ENCODE peak calls at places on chromosomes 1 and 21, in nine cellular contexts. X is lower leg skin, L is fibroblast of villous mesenchyme, Q is body of pancreas, O is astrocyte of the spinal cord, M is NT2/D1, W is uterus, Y is retinal pigment epithelial cell, Z is heart right ventricle. C is an unnamed sample.

GRCh38 chr1:149846600-149847466 is 52.5 kb upstream of the BOLA1 start:
- DNase-seq in Y (no peak), M (no peak), O (no peak), Q (no peak), W (no peak), Z (no peak), L (no peak), X (no peak), C (no peak)

GRCh38 chr1:214833357-214833756 is 230.4 kb downstream of the CENPF start:
- DNase-seq in M (no peak), Z (no peak), Q (no peak), X (no peak), Y (no peak), W (no peak), L (peak), O (peak), C (no peak)

GRCh38 chr1:58765016-58765415 is 18.8 kb downstream of the JUN start:
- DNase-seq in O (no peak), M (no peak), Q (no peak), L (no peak), X (no peak), W (no peak), Y (no peak), Z (no peak), C (no peak)

GRCh38 chr21:32515869-32516268 is 69.5 kb downstream of the TCP10L start:
- DNase-seq in Y (no peak), L (peak), O (peak), M (no peak), X (no peak), W (no peak), Q (no peak), Z (no peak), C (no peak)

GRCh38 chr1:55702064-55702463 is 486.9 kb upstream of the USP24 start:
- DNase-seq in Q (peak), L (no peak), M (no peak), X (no peak), O (no peak), Y (no peak), W (no peak), Z (no peak), C (no peak)

GRCh38 chr1:19416919-19417441 is 68.4 kb downstream of the CAPZB start:
- DNase-seq in Q (no peak), W (no peak), Y (no peak), X (no peak), L (no peak), Z (no peak), M (no peak), O (no peak), C (no peak)

GRCh38 chr1:174818951-174819350 is 180.8 kb upstream of the CACYBP start:
- DNase-seq in O (no peak), M (no peak), W (no peak), X (peak), L (no peak), Z (no peak), Q (no peak), Y (no peak), C (no peak)

GRCh38 chr21:36656138-36656537 is 42.8 kb upstream of the SIM2 start:
- DNase-seq in Y (no peak), M (no peak), X (no peak), Z (no peak), L (no peak), W (no peak), O (no peak), Q (peak), C (no peak)

GRCh38 chr1:163054056-163054706 is 15.0 kb upstream of the RGS4 start:
- DNase-seq in Q (no peak), Y (no peak), L (no peak), M (no peak), Z (no peak), W (no peak), O (no peak), X (no peak), C (no peak)

GRCh38 chr1:18654599-18654998 is 24.0 kb downstream of the PAX7 start:
- DNase-seq in Z (no peak), M (no peak), W (no peak), L (no peak), X (no peak), Y (no peak), Q (no peak), O (no peak), C (no peak)

DNA sequence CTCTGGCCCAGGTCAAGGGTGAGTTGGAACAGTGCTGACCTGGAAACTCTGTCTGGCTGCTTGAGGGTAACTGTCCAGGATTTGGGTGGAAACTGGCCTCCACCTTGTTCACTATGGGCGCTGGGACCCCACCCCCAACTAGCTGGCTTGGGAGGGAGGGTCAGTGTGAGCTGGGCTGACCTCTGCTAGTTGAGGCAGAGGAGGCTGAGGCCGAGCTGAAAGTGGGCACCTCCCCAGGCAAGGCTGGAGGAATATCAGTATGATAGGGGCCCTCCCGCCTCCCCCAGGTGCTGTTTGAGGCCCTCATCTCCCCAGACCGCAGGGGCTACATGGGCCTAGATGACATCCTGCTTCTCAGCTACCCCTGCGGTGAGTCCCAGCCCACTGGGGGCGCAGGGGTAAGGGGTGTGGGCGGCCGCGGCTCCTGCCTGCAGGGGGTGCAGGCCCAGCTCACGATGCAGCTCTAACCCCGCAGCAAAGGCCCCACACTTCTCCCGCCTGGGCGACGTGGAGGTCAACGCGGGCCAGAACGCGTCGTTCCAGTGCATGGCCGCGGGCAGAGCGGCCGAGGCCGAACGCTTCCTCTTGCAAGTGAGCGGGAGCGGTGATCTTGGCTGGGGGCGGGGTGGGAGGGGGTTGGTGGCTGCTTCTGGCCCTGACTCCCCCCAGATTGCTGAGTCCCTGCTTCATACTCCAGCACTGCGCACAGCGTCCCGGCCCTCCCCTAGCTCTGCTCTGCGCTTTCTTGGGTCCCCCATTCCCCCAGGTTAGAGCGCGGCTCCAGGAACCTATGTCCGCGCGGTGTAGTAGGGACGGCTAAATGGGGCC is 22.9 kb downstream of the PTPRU start:
- DNase-seq in X (no peak), Z (no peak), W (no peak), Q (no peak), O (no peak), L (no peak), Y (no peak), M (no peak), C (no peak)
- H3K4me3 ChIP-seq in X (no peak), Z (peak), W (peak), Q (peak), O (peak), L (peak), Y (peak), M (peak), C (peak)

GRCh38 chr1:220811695-220812094 is 25.0 kb downstream of the MTARC1 start:
- DNase-seq in Y (no peak), X (no peak), Z (no peak), Q (no peak), L (no peak), M (no peak), W (no peak), O (no peak), C (no peak)

GRCh38 chr1:220809704-220810103 is 23.0 kb downstream of the MTARC1 start:
- DNase-seq in L (no peak), X (no peak), Q (no peak), O (no peak), M (no peak), W (no peak), Y (no peak), Z (no peak), C (no peak)

GRCh38 chr1:220809187-220809550 is 22.5 kb downstream of the MTARC1 start:
- DNase-seq in O (no peak), Y (no peak), W (no peak), L (no peak), Z (no peak), X (no peak), M (no peak), Q (no peak), C (no peak)

GRCh38 chr1:220810963-220811362 is 24.2 kb downstream of the MTARC1 start:
- DNase-seq in Z (no peak), O (no peak), L (no peak), X (no peak), Y (no peak), W (no peak), Q (no peak), M (no peak), C (no peak)

DNA sequence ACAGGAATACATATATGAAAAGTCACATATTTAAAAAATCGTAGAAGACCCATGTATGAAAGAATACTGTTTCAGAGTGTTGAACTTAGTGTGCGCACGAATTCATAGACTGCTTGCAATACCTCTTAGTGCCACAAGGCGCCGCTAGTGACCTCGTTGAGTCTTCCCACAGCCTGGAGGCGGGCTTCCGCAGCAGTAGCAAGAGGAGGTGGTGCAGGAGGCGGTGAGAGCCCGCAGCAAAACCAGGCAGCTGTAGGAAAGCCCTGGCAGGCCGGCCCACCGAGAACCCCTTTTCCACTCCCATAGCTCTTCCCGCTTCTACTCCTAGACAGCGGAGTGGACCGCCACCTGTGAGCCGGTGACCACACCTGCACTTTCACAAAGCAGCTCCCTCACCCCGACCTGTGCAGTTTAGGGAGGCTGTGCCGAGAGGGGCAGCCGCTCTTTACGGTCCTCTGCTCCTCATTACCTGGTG is 23.5 kb downstream of the MTARC1 start:
- DNase-seq in Q (peak), L (peak), Y (no peak), M (peak), Z (peak), W (peak), O (peak), X (peak), C (peak)
- H3K4me3 ChIP-seq in Q (no peak), L (peak), Y (peak), M (no peak), Z (peak), W (no peak), O (no peak), X (no peak), C (peak)

DNA sequence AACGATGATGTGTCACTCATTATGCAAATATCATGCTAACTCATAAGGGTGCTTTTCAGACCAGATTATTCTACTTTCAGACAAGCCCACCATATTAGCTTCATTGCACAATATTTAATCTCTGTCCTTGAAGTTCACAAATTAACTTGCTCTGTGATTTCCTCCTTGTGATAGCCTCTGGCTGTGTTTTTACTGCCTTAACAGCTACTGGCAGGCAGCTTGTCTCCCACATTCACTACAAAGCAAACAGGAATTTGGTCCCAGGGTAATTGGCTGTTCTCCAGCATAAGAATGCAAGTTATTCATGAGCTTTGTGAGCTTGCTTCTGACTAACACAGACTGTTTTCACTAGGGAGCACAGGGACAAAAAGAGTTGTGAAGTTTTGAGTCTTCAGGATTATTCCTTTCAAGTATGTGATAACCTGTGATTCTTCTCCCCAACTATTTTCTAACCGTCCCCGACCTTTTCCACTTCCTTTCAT is 87.9 kb upstream of the HMCN1 start:
- DNase-seq in W (no peak), Q (peak), Z (no peak), Y (peak), X (peak), L (peak), O (peak), M (peak), C (no peak)
- H3K4me3 ChIP-seq in W (no peak), Q (no peak), Z (peak), Y (peak), X (no peak), L (no peak), O (no peak), M (no peak), C (peak)

GRCh38 chr1:27915082-27915575 is 19.7 kb upstream of the SMPDL3B start:
- DNase-seq in M (no peak), Y (no peak), Q (no peak), X (no peak), O (no peak), W (no peak), Z (no peak), L (no peak), C (no peak)
- H3K4me3 ChIP-seq in M (no peak), Y (no peak), Q (no peak), X (no peak), O (peak), W (no peak), Z (peak), L (peak), C (peak)